ENCODE peak calls at places on chromosomes 16 and 17, in six cellular contexts. R is NCI-H1436, B is Kasumi-1, Z is non-pigmented ciliary epithelial cell, J is left colon, D is Right ventricle myocardium superior. M is an unnamed sample.

GRCh38 chr16:30609002-30609927 is 924 bp downstream of the ZNF689 start:
- DNase-seq in J (peak; percentile 66), D (peak; percentile 70), B (no peak), R (peak; percentile 5), Z (no peak), M (no peak)

GRCh38 chr16:82855471-82855870 is 228.7 kb downstream of the CDH13 start:
- DNase-seq in R (no peak), J (no peak), Z (no peak), D (no peak), B (no peak), M (no peak)

GRCh38 chr17:72151565-72152391 is 31.0 kb downstream of the SOX9 start:
- DNase-seq in Z (no peak), R (no peak), J (peak; percentile 19), D (peak; percentile 74), B (no peak), M (no peak)

GRCh38 chr17:56735842-56736241 is 97.9 kb downstream of the C17orf67 start:
- DNase-seq in D (no peak), R (no peak), Z (no peak), J (no peak), B (no peak), M (no peak)

GRCh38 chr17:4953461-4953961 is 2.6 kb downstream of the ENO3 start:
- DNase-seq in Z (no peak), D (no peak), R (no peak), B (no peak), J (no peak), M (no peak)

GRCh38 chr16:84166796-84167695 is 19.8 kb downstream of the TAF1C start:
- DNase-seq in Z (no peak), R (no peak), J (no peak), B (no peak), D (no peak), M (no peak)

GRCh38 chr17:2094891-2095535 is 40.1 kb downstream of the HIC1 start:
- DNase-seq in Z (no peak), B (no peak), J (no peak), R (no peak), D (peak; percentile 80), M (no peak)

GRCh38 chr17:51435641-51436091 is 175.3 kb downstream of the UTP18 start:
- DNase-seq in B (no peak), D (peak; percentile 52), J (peak; percentile 51), Z (no peak), R (peak; percentile 38), M (no peak)

GRCh38 chr17:9367186-9367585 is 208.4 kb downstream of the STX8 start:
- DNase-seq in R (no peak), Z (no peak), D (no peak), J (no peak), B (no peak), M (no peak)

GRCh38 chr17:14803781-14804180 is 461.3 kb downstream of the PMP22 start:
- DNase-seq in J (no peak), R (no peak), Z (no peak), B (no peak), D (no peak), M (no peak)

GRCh38 chr17:57004944-57005579 is 27.1 kb downstream of the SCPEP1 start:
- DNase-seq in B (peak; percentile 86), D (no peak), Z (no peak), J (peak; percentile 31), R (peak; percentile 39), M (peak; percentile 31)

GRCh38 chr17:34771891-34772290 is 189.4 kb downstream of the CCT6B start:
- DNase-seq in Z (no peak), J (no peak), B (no peak), D (no peak), R (no peak), M (no peak)

GRCh38 chr16:560701-561412 is 663 bp downstream of the PRR35 start:
- DNase-seq in D (no peak), J (no peak), B (no peak), R (no peak), Z (no peak), M (no peak)

GRCh38 chr17:47172698-47173565 is 16.2 kb downstream of the CDC27 start:
- DNase-seq in R (no peak), D (no peak), Z (no peak), J (no peak), B (peak; percentile 38), M (no peak)

GRCh38 chr16:75402821-75403475 is 30.4 kb downstream of the CFDP1 start:
- DNase-seq in D (no peak), Z (no peak), J (no peak), R (peak; percentile 9), B (peak; percentile 65), M (no peak)

GRCh38 chr17:17682737-17683675 is 1.7 kb downstream of the RAI1 start:
- DNase-seq in Z (peak; percentile 61), D (peak; percentile 82), B (no peak), J (peak; percentile 86), R (peak; percentile 72), M (no peak)

GRCh38 chr16:30896203-30896889 is at the start of gene CTF1:
- DNase-seq in B (no peak), J (peak; percentile 60), Z (no peak), D (peak; percentile 88), R (peak; percentile 24), M (no peak)

GRCh38 chr17:74147436-74147835 is 56.0 kb upstream of the RPL38 start:
- DNase-seq in B (no peak), J (no peak), R (no peak), D (no peak), Z (no peak), M (no peak)

GRCh38 chr16:61296305-61296704 is 739.9 kb downstream of the CDH8 start:
- DNase-seq in D (no peak), Z (no peak), J (no peak), B (no peak), R (no peak), M (no peak)

GRCh38 chr17:34556384-34556783 is 23.0 kb upstream of the TMEM132E start:
- DNase-seq in D (no peak), B (no peak), J (no peak), Z (no peak), R (no peak), M (no peak)

GRCh38 chr16:69838417-69838990 is 76.4 kb downstream of the WWP2 start:
- DNase-seq in B (no peak), D (peak; percentile 49), Z (no peak), R (no peak), J (no peak), M (no peak)

GRCh38 chr16:901715-902601 is 68.8 kb downstream of the LMF1 start:
- DNase-seq in Z (no peak), R (no peak), J (no peak), B (no peak), D (peak; percentile 41), M (no peak)

GRCh38 chr16:87874639-87875472 is 5.5 kb upstream of the SLC7A5 start:
- DNase-seq in B (no peak), R (no peak), Z (no peak), D (no peak), J (no peak), M (no peak)

GRCh38 chr17:350706-351435 is 1.7 kb downstream of the RPH3AL start:
- DNase-seq in J (peak; percentile 84), Z (no peak), D (peak; percentile 87), R (no peak), B (peak; percentile 53), M (peak; percentile 56)

GRCh38 chr16:85947511-85948509 is 48.8 kb downstream of the IRF8 start:
- DNase-seq in J (no peak), R (no peak), Z (no peak), B (no peak), D (no peak), M (no peak)

GRCh38 chr17:7477392-7478275 is 1.8 kb downstream of the ZBTB4 start:
- DNase-seq in J (peak; percentile 41), B (no peak), R (no peak), Z (no peak), D (peak; percentile 66), M (no peak)

GRCh38 chr17:28953444-28954118 is 2.3 kb upstream of the PHF12 start:
- DNase-seq in R (peak; percentile 28), J (peak; percentile 58), D (no peak), Z (no peak), B (peak; percentile 44), M (no peak)

GRCh38 chr16:87533061-87533460 is 40.2 kb upstream of the ZCCHC14 start:
- DNase-seq in D (no peak), Z (no peak), J (no peak), R (no peak), B (no peak), M (no peak)

GRCh38 chr17:2053380-2054261 is 1.3 kb upstream of the HIC1 start:
- DNase-seq in Z (no peak), J (peak; percentile 81), R (peak; percentile 54), D (peak; percentile 86), B (peak; percentile 25), M (no peak)

GRCh38 chr17:76452102-76452645 is 778 bp downstream of the UBE2O start:
- DNase-seq in B (no peak), Z (no peak), R (no peak), J (no peak), D (no peak), M (no peak)

GRCh38 chr16:5350118-5350517 is 252.5 kb upstream of the EEF2KMT start:
- DNase-seq in Z (no peak), R (no peak), D (no peak), B (no peak), J (no peak), M (no peak)

GRCh38 chr17:66304304-66305174 is 2.1 kb downstream of the PRKCA start:
- DNase-seq in D (no peak), B (peak; percentile 45), R (peak; percentile 52), Z (no peak), J (peak; percentile 42), M (peak; percentile 43)

GRCh38 chr17:20080513-20080912 is 71.4 kb downstream of the SPECC1 start:
- DNase-seq in J (no peak), D (no peak), Z (no peak), B (no peak), R (no peak), M (no peak)

GRCh38 chr16:54505479-54506247 is 219.1 kb upstream of the IRX3 start:
- DNase-seq in B (no peak), R (peak; percentile 38), Z (no peak), D (no peak), J (no peak), M (no peak)

GRCh38 chr17:37848690-37849616 is 75.3 kb upstream of the TBC1D3K start:
- DNase-seq in Z (peak; percentile 36), B (peak; percentile 63), R (no peak), J (no peak), D (no peak), M (no peak)

GRCh38 chr17:55056530-55056929 is 88.0 kb downstream of the STXBP4 start:
- DNase-seq in B (no peak), J (peak; percentile 9), D (no peak), R (no peak), Z (no peak), M (no peak)

GRCh38 chr16:87794485-87795078 is 28.8 kb upstream of the KLHDC4 start:
- DNase-seq in J (no peak), R (no peak), D (no peak), Z (no peak), B (no peak), M (no peak)

GRCh38 chr16:75053791-75054555 is 55.1 kb downstream of the ZNRF1 start:
- DNase-seq in D (peak; percentile 79), R (peak; percentile 65), Z (no peak), B (no peak), J (peak; percentile 96), M (no peak)

GRCh38 chr17:38465420-38466345 is 37.4 kb downstream of the ARHGAP23 start:
- DNase-seq in D (peak; percentile 83), B (no peak), J (no peak), Z (no peak), R (no peak), M (no peak)

M was measured in GF-D8.